ENCODE peak calls at places on chromosomes 4 and X, in five cellular contexts. P, D, E, R and Q are unnamed samples.
A peak's percentile ranks its signal among the peaks of the same experiment; 100 is the strongest.

GRCh38 chr4:113801882-113802281 is 40.3 kb upstream of the CAMK2D start:
- DNase-seq in P (no peak), D (no peak), E (no peak), R (no peak), Q (no peak)

GRCh38 chr4:78608684-78609083 is 57.1 kb downstream of the ANXA3 start:
- DNase-seq in P (no peak), D (no peak), E (no peak), R (no peak), Q (no peak)

GRCh38 chrX:142204522-142205433 is at the start of gene MAGEC2:
- DNase-seq in P (no peak), D (no peak), E (no peak), R (no peak), Q (no peak)

GRCh38 chr4:82776925-82777542 is 21.6 kb downstream of the SCD5 start:
- DNase-seq in P (no peak), D (no peak), E (peak; percentile 56), R (no peak), Q (no peak)

GRCh38 chrX:120380699-120381098 is 18.8 kb downstream of the ATP1B4 start:
- DNase-seq in P (peak; percentile 67), D (peak; percentile 17), E (peak; percentile 15), R (peak; percentile 74), Q (peak; percentile 41)

GRCh38 chr4:26909369-26909768 is 48.7 kb downstream of the STIM2 start:
- DNase-seq in P (no peak), D (no peak), E (no peak), R (no peak), Q (no peak)

GRCh38 chrX:103520391-103520790 is 1.1 kb upstream of the RAB40A start:
- DNase-seq in P (no peak), D (no peak), E (peak; percentile 35), R (no peak), Q (peak; percentile 58)

GRCh38 chr4:99817310-99817885 is 771 bp downstream of the DAPP1 start:
- DNase-seq in P (no peak), D (no peak), E (no peak), R (peak; percentile 59), Q (peak; percentile 53)

GRCh38 chrX:44935640-44936039 is 62.7 kb downstream of the KDM6A start:
- DNase-seq in P (peak; percentile 14), D (no peak), E (no peak), R (no peak), Q (peak; percentile 66)

GRCh38 chr4:183919173-183919572 is 14.1 kb downstream of the STOX2 start:
- DNase-seq in P (no peak), D (no peak), E (no peak), R (no peak), Q (no peak)

GRCh38 chrX:74519870-74520269 is 94.6 kb downstream of the RLIM start:
- DNase-seq in P (no peak), D (no peak), E (peak; percentile 17), R (no peak), Q (no peak)

GRCh38 chrX:65744965-65745364 is 77.5 kb downstream of the MSN start:
- DNase-seq in P (no peak), D (no peak), E (peak; percentile 48), R (no peak), Q (peak; percentile 74)

GRCh38 chr4:156875697-156876096 is 95.9 kb downstream of the PDGFC start:
- DNase-seq in P (no peak), D (no peak), E (no peak), R (no peak), Q (no peak)

DNA sequence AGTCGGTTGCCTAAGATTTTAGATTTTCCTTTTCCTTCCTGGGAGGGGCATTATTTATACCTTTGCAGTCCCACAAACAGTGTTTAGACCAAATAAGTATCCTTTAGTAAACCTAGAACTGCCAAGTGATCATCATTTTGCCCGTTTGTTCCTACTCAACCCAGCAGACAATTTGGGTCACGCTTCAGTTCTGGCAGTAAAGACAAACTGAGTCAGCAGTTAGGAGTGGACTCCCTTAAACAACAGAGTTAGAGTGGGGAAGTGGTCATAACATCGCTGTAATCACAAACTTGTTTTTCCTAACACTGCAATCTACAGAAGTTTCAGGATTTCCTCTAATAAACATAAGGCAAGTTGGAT is 782 bp upstream of the WDFY3 start:
- DNase-seq in P (no peak), D (no peak), E (peak; percentile 70), R (no peak), Q (no peak)
- H3K4me3 ChIP-seq in P (peak overlapping the region; percentile 80), D (peak overlapping the region; percentile 48), E (peak overlapping the region; percentile 84), R (no peak overlapping the region), Q (peak overlapping the region; percentile 77)

GRCh38 chr4:140014284-140014683 is 139.7 kb downstream of the MAML3 start:
- DNase-seq in P (no peak), D (no peak), E (no peak), R (no peak), Q (peak; percentile 66)
- TF ChIP-seq EZH2phosphoT487 in P (no peak), D (no peak), E (no peak), R (no peak), Q (no peak)

DNA sequence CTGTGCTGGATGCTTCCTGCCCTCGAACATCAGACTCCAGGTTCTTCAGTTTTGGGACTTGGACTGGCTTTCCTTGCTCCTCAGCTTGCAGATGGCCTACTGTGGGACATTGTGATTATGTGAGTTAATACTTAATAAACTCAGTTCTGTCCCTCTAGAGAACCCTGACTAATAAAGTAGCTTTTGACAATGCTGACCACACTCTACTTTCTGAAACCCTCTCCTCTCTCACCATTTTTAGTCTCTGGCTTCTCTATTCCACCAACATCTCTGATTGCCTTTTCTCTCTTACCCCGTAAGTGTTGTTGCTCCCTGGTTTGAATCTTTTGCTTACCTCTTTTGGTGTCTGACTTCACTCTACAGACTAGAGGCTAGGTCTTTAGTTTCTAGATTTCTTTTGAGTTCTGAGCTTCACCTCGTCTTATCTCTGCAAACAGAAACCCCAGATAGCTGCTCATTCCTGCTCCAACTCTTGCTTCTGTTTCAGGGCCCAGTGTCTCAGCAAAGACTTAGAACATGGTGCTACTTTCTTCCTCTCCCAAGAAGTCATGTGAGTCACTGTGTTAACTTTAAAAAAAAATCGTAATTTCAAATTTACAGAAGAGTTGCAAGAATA is 11.4 kb downstream of the TMSB4X start:
- DNase-seq in P (no peak), D (no peak), E (no peak), R (no peak), Q (no peak)
- H3K4me3 ChIP-seq in P (no peak overlapping the region), D (no peak overlapping the region), E (no peak overlapping the region), R (no peak overlapping the region), Q (no peak overlapping the region)

DNA sequence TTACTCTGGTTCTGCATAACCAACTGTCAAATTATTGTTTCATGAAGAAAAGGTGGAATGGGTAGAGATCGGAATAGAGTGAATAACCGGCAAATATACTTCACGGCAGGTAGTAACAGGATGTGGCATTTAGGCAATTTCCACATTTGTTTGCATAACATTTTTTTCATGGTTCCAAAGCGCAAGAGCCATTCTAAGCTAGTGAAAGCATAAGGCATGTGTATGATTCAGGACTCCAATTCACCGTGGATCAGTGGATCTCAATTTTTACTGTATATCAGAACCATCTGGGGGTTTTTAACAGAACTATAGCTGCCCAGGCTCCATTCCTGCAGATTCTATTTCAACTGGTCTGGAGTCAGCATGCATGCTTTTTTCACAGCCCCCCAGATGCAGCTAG is 30.2 kb downstream of the AFAP1 start:
- DNase-seq in P (no peak), D (no peak), E (peak; percentile 41), R (no peak), Q (peak; percentile 51)
- TF ChIP-seq EZH2phosphoT487 in P (no peak), D (no peak), E (no peak), R (no peak), Q (no peak)